ENCODE peak calls at places on chromosomes 5 and 9, in six cellular contexts. Y, N, R, S, F and D are unnamed samples.

GRCh38 chr5:92998456-92998855 is 582.6 kb downstream of the NR2F1-AS1 start:
- DNase-seq in F (no peak), S (no peak), R (no peak), Y (no peak), N (no peak), D (no peak)

GRCh38 chr5:173944512-173944911 is 44.5 kb upstream of the C5orf47 start:
- DNase-seq in N (no peak), R (no peak), Y (no peak), S (no peak), F (no peak), D (no peak)

GRCh38 chr5:133664422-133664821 is 52.1 kb upstream of the FSTL4 start:
- DNase-seq in Y (no peak), R (no peak), S (no peak), F (no peak), N (no peak), D (no peak)

GRCh38 chr5:69032009-69032408 is 61.8 kb upstream of the SLC30A5 start:
- DNase-seq in N (no peak), F (no peak), R (no peak), Y (no peak), S (no peak), D (no peak)

GRCh38 chr9:78121488-78121887 is 89.9 kb upstream of the GNAQ start:
- DNase-seq in Y (peak; percentile 57), R (peak; percentile 36), S (peak; percentile 67), N (peak; percentile 65), F (no peak), D (peak; percentile 67)

GRCh38 chr5:10479226-10479721 is 37.6 kb downstream of the ROPN1L start:
- DNase-seq in S (no peak), Y (no peak), N (no peak), R (no peak), F (no peak), D (no peak)

GRCh38 chr5:94396687-94397086 is 221.7 kb downstream of the KIAA0825 start:
- DNase-seq in R (no peak), Y (no peak), S (peak; percentile 62), F (no peak), N (no peak), D (no peak)

GRCh38 chr5:95730730-95731570 is at the start of gene RHOBTB3:
- DNase-seq in R (no peak), N (peak; percentile 87), Y (peak; percentile 90), S (peak; percentile 84), F (peak; percentile 43), D (peak; percentile 75)

GRCh38 chr9:92489209-92489608 is 6.9 kb upstream of the ASPN start:
- DNase-seq in Y (no peak), F (no peak), R (no peak), S (no peak), N (no peak), D (no peak)

GRCh38 chr5:98414938-98415337 is 358.5 kb upstream of the RGMB start:
- DNase-seq in F (no peak), R (no peak), N (no peak), S (no peak), Y (no peak), D (no peak)

GRCh38 chr5:664343-664993 is 28.7 kb downstream of the TPPP start:
- DNase-seq in S (no peak), F (no peak), R (no peak), N (no peak), Y (no peak), D (no peak)

GRCh38 chr5:143102414-143102813 is 301.1 kb downstream of the NR3C1 start:
- DNase-seq in R (no peak), F (no peak), Y (peak; percentile 28), S (no peak), N (no peak), D (no peak)

GRCh38 chr9:86816366-86816765 is 130.9 kb downstream of the GAS1 start:
- DNase-seq in R (no peak), F (no peak), S (no peak), Y (no peak), N (no peak), D (no peak)

GRCh38 chr9:95725045-95725444 is 150.4 kb upstream of the ERCC6L2 start:
- DNase-seq in Y (no peak), S (no peak), R (no peak), F (no peak), N (no peak), D (no peak)

GRCh38 chr9:73780916-73781315 is 629.3 kb downstream of the ANXA1 start:
- DNase-seq in F (no peak), N (no peak), Y (no peak), S (no peak), R (no peak), D (no peak)

GRCh38 chr9:124779368-124780059 is 2.6 kb downstream of the OLFML2A start:
- DNase-seq in Y (no peak), F (no peak), R (no peak), S (no peak), N (peak; percentile 36), D (no peak)

GRCh38 chr5:16695779-16696178 is 79.0 kb upstream of the RETREG1 start:
- DNase-seq in S (no peak), F (no peak), N (no peak), R (no peak), Y (no peak), D (no peak)

GRCh38 chr5:10138385-10139057 is 111.2 kb downstream of the ATPSCKMT start:
- DNase-seq in R (no peak), Y (no peak), F (no peak), S (no peak), N (no peak), D (no peak)

GRCh38 chr9:36163840-36164175 is 5.4 kb upstream of the CCIN start:
- DNase-seq in Y (no peak), S (no peak), N (no peak), R (no peak), F (no peak), D (no peak)

GRCh38 chr5:83179966-83180365 is 102.6 kb downstream of the XRCC4 start:
- DNase-seq in Y (no peak), F (no peak), R (no peak), S (peak; percentile 11), N (no peak), D (no peak)